ENCODE peak calls at places on chromosomes 4 and X, in four cellular contexts. N is spleen, Y is AG10803, J is breast epithelium. I is an unnamed sample.

GRCh38 chr4:126405369-126405982 is 1090.7 kb downstream of the FAT4 start:
- DNase-seq in Y (peak), N (no peak), J (no peak), I (peak)

GRCh38 chr4:84482564-84483563 is 16.2 kb downstream of the NKX6-1 start:
- DNase-seq in J (no peak), N (no peak), Y (peak), I (no peak)

GRCh38 chrX:8067754-8068469 is 103.2 kb downstream of the VCX2 start:
- DNase-seq in N (no peak), J (no peak), Y (no peak), I (no peak)

GRCh38 chr4:32645653-32646052 is 1925.5 kb downstream of the PCDH7 start:
- DNase-seq in Y (no peak), N (no peak), J (no peak), I (no peak)

GRCh38 chrX:103170216-103170615 is 44.7 kb upstream of the BEX4 start:
- DNase-seq in Y (peak), N (no peak), J (no peak), I (no peak)

GRCh38 chr4:31045151-31045550 is 325.0 kb downstream of the PCDH7 start:
- DNase-seq in J (no peak), N (no peak), Y (no peak), I (no peak)

GRCh38 chr4:38078590-38079381 is 118.6 kb downstream of the PTTG2 start:
- DNase-seq in J (no peak), Y (peak), N (no peak), I (no peak)

GRCh38 chr4:70080205-70080604 is 30.0 kb downstream of the HTN1 start:
- DNase-seq in Y (no peak), N (no peak), J (no peak), I (no peak)

GRCh38 chr4:94791701-94792100 is 33.9 kb downstream of the BMPR1B start:
- DNase-seq in N (no peak), J (no peak), Y (no peak), I (no peak)

GRCh38 chr4:184599492-184600135 is 49.6 kb downstream of the CASP3 start:
- DNase-seq in J (no peak), N (no peak), Y (peak), I (peak)

GRCh38 chrX:152926279-152926678 is 28.4 kb downstream of the ZNF185 start:
- DNase-seq in N (no peak), Y (peak), J (peak), I (no peak)

GRCh38 chrX:78011846-78012245 is 42.4 kb upstream of the PGAM4 start:
- DNase-seq in N (no peak), Y (peak), J (no peak), I (no peak)

GRCh38 chrX:39688576-39689373 is 409.0 kb downstream of the BCOR start:
- DNase-seq in Y (no peak), N (peak), J (no peak), I (no peak)
- H3K4me3 ChIP-seq in Y (peak), N (peak), J (peak), I (peak)

DNA sequence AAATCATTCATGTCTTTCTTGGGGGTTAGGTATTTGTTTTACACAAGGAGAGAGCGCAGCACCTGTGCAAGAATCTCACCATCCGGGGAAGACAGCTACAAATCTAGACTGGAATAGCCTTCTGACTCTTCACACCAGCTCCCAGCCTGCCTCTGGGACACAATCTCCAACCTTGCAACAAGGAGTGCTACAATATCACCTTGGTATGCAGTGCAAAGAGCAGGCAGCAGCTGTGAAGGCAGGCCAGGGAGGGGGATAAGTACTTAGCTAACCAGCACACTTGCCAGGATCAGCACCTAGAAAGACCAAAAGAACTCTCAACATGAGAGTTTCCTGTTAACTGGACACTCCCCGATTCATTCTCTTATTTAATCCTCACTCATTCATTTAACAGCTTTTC is 235.3 kb downstream of the AR start:
- DNase-seq in Y (no peak), N (no peak), J (no peak), I (no peak)
- TF ChIP-seq CTCF in Y (no peak), N (no peak), J (no peak), I (no peak)

DNA sequence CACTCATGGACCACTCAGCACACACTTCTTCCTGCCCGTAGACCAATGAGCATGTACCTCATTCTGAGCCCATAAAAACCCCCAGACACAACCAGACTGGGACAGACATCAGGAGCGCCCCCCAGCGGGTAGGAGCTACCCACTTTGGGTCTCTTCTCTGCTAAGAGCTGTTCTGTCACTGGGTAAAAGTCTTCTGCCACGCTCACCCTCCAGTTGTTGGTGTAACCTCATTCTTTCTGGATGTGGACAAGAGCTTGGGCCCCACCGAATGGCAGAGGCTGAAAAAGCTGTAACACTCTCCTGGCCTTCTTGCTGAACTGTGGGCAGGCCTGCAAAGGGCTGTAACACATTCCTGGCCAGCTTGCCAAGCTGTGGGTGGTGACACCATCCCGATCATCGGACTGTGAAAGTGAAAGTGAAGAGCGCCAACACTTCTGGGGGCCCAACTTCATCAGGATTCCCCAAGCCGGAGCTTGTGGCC is 137.6 kb downstream of the TECRL start:
- DNase-seq in N (no peak), J (peak), Y (no peak), I (no peak)
- H3K4me3 ChIP-seq in N (no peak), J (peak), Y (no peak), I (no peak)

DNA sequence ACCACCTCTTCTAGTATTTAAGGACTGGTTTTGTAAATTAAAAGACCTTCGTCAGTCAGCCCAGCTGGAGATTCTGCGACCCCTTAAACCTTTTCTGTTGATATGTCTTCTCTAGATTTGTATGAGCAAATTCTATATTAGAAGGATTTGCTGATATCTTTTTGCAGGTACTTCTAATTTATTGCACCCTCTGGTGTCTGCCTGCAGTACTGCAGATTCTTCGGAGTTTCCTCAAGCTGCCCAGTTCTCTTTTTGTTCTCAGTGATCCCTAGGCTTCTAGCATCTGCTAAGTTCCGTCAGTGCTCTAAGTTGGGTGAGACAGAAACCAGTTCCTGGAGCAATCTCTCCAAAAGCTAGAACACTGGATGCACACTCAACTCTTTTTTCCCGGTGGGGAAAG is 545.2 kb downstream of the C4orf33 start:
- DNase-seq in Y (peak), N (no peak), J (no peak), I (no peak)
- TF ChIP-seq CTCF in Y (peak), N (peak), J (no peak), I (peak)

GRCh38 chr4:48270516-48270897 is 869 bp upstream of the TEC start:
- DNase-seq in N (no peak), J (no peak), Y (no peak), I (no peak)
- H3K4me3 ChIP-seq in N (peak), J (peak), Y (no peak), I (no peak)

GRCh38 chr4:77226939-77227705 is 70.1 kb downstream of the CCNG2 start:
- DNase-seq in Y (no peak), N (no peak), J (no peak), I (no peak)
- TF ChIP-seq CTCF in Y (no peak), N (no peak), J (no peak), I (no peak)

GRCh38 chr4:139455187-139455586 is 1.3 kb downstream of the RAB33B start:
- DNase-seq in N (no peak), J (no peak), Y (no peak), I (no peak)
- H3K4me3 ChIP-seq in N (peak), J (peak), Y (peak), I (peak)

GRCh38 chr4:10403633-10404445 is 53.4 kb downstream of the ZNF518B start:
- DNase-seq in J (no peak), Y (peak), N (no peak), I (no peak)
- TF ChIP-seq CTCF in J (no peak), Y (peak), N (no peak), I (peak)

GRCh38 chrX:17374619-17375360 is at the start of gene NHS:
- DNase-seq in J (peak), N (peak), Y (peak), I (peak)

GRCh38 chrX:17375361-17375630 is 296 bp downstream of the NHS start:
- DNase-seq in J (no peak), N (no peak), Y (no peak), I (no peak)

GRCh38 chrX:17376381-17377046 is 1.5 kb downstream of the NHS start:
- DNase-seq in J (no peak), Y (no peak), N (peak), I (no peak)

GRCh38 chrX:17377047-17377692 is 2.2 kb downstream of the NHS start:
- DNase-seq in J (peak), Y (peak), N (no peak), I (no peak)

GRCh38 chrX:17375631-17376380 is 806 bp downstream of the NHS start:
- DNase-seq in J (no peak), Y (peak), N (peak), I (no peak)
- H3K4me3 ChIP-seq in J (peak), Y (peak), N (peak), I (peak)